ENCODE peak calls at places on chromosome 3, in ten cellular contexts. S is ovary; D is omental fat pad; U is upper lobe of right lung; V is Panc1; N is fibroblast of pulmonary artery; G is thoracic aorta; E is CD8-positive, alpha-beta T cell; F is nephron progenitor cell; P is neural progenitor cell. O is an unnamed sample.

GRCh38 chr3:162628531-162628930 is 1131.9 kb downstream of the OTOL1 start:
- DNase-seq in S (no peak), N (no peak), U (no peak), P (no peak), F (no peak), E (no peak), V (no peak), G (no peak), D (no peak), O (no peak)

GRCh38 chr3:182370949-182371348 is 422.4 kb upstream of the ATP11B start:
- DNase-seq in F (no peak), P (no peak), S (no peak), G (no peak), E (no peak), V (no peak), U (no peak), N (no peak), D (no peak), O (no peak)

GRCh38 chr3:95418251-95418650 is 1355.4 kb downstream of the NSUN3 start:
- DNase-seq in U (no peak), E (no peak), V (no peak), D (no peak), S (no peak), F (no peak), G (no peak), P (no peak), N (no peak), O (no peak)

GRCh38 chr3:49161197-49161596 is 4.9 kb downstream of the CCDC71 start:
- DNase-seq in S (no peak), U (no peak), E (no peak), V (no peak), N (no peak), G (no peak), F (no peak), D (no peak), P (no peak), O (no peak)

GRCh38 chr3:9550999-9551398 is 2.6 kb downstream of the LHFPL4 start:
- DNase-seq in N (no peak), U (no peak), V (no peak), P (peak; percentile 31), F (no peak), E (no peak), G (no peak), D (no peak), S (no peak), O (no peak)

GRCh38 chr3:52021869-52022268 is 26.2 kb upstream of the RPL29 start:
- DNase-seq in U (peak; percentile 64), D (no peak), E (no peak), G (no peak), F (no peak), P (no peak), V (no peak), S (peak; percentile 37), N (no peak), O (no peak)

GRCh38 chr3:152644478-152644877 is 190.5 kb upstream of the P2RY1 start:
- DNase-seq in G (no peak), F (no peak), P (no peak), V (no peak), D (no peak), U (no peak), S (no peak), N (no peak), E (no peak), O (no peak)

GRCh38 chr3:13852638-13853009 is 27.2 kb downstream of the WNT7A start:
- DNase-seq in D (no peak), E (no peak), G (no peak), V (no peak), S (no peak), P (no peak), F (no peak), U (no peak), N (no peak), O (no peak)

GRCh38 chr3:85270488-85270887 is 311.7 kb downstream of the CADM2 start:
- DNase-seq in N (no peak), F (no peak), U (no peak), E (no peak), G (no peak), V (no peak), P (no peak), S (no peak), D (no peak), O (no peak)

GRCh38 chr3:50138266-50139230 is 16.6 kb upstream of the SEMA3F start:
- DNase-seq in F (peak; percentile 42), P (peak; percentile 88), N (no peak), S (no peak), V (no peak), G (no peak), D (no peak), U (no peak), E (no peak), O (no peak)

GRCh38 chr3:126110431-126111125 is 26.7 kb upstream of the SLC41A3 start:
- DNase-seq in D (no peak), N (no peak), V (no peak), S (no peak), E (peak; percentile 23), U (no peak), P (no peak), G (no peak), F (no peak), O (peak; percentile 34)

GRCh38 chr3:185988080-185988815 is 50.4 kb upstream of the TRA2B start:
- DNase-seq in E (no peak), V (no peak), D (no peak), S (no peak), N (no peak), F (no peak), G (no peak), U (no peak), P (peak; percentile 38), O (no peak)

GRCh38 chr3:187101184-187102072 is 37.9 kb downstream of the RPL39L start:
- DNase-seq in F (no peak), U (peak; percentile 72), P (no peak), E (peak; percentile 72), D (peak; percentile 78), V (no peak), N (peak; percentile 90), G (peak; percentile 57), S (peak; percentile 57), O (peak; percentile 87)

GRCh38 chr3:143720381-143720780 is 127.9 kb downstream of the SLC9A9 start:
- DNase-seq in D (no peak), N (no peak), F (no peak), P (no peak), V (no peak), G (no peak), E (no peak), U (no peak), S (no peak), O (no peak)

GRCh38 chr3:140629351-140630137 is 48.3 kb upstream of the TRIM42 start:
- DNase-seq in F (no peak), N (peak; percentile 81), E (no peak), P (no peak), D (no peak), G (no peak), S (no peak), V (no peak), U (no peak), O (no peak)

GRCh38 chr3:135895734-135896121 is 69.8 kb upstream of the PPP2R3A start:
- DNase-seq in D (no peak), E (no peak), F (no peak), U (no peak), G (no peak), N (no peak), V (no peak), S (no peak), P (no peak), O (no peak)

GRCh38 chr3:47847256-47847655 is 44.3 kb downstream of the DHX30 start:
- DNase-seq in V (no peak), N (no peak), U (no peak), S (no peak), F (no peak), G (no peak), E (no peak), D (no peak), P (no peak), O (no peak)

GRCh38 chr3:46566040-46566631 is at the start of gene LRRC2:
- DNase-seq in E (peak; percentile 61), V (no peak), D (no peak), G (no peak), S (peak; percentile 71), N (peak; percentile 76), U (peak; percentile 67), F (peak; percentile 46), P (peak; percentile 55), O (peak; percentile 74)

GRCh38 chr3:47612178-47612577 is 33.5 kb upstream of the CSPG5 start:
- DNase-seq in V (no peak), G (no peak), P (no peak), E (no peak), N (peak; percentile 89), D (no peak), S (no peak), F (no peak), U (no peak), O (no peak)

GRCh38 chr3:14583543-14584091 is 43.5 kb upstream of the GRIP2 start:
- DNase-seq in P (no peak), E (no peak), F (no peak), G (no peak), S (no peak), U (no peak), V (no peak), N (no peak), D (no peak), O (no peak)

GRCh38 chr3:111859974-111860859 is 1.2 kb downstream of the PHLDB2 start:
- DNase-seq in U (peak; percentile 82), V (peak; percentile 27), D (no peak), F (peak; percentile 58), G (peak; percentile 31), P (peak; percentile 94), N (peak; percentile 94), E (peak; percentile 76), S (peak; percentile 82), O (peak; percentile 93)
- TF ChIP-seq CTCF in U (peak; percentile 58), V (peak; percentile 60), D (no peak), F (peak; percentile 20), G (peak; percentile 68), P (peak; percentile 32), N (peak; percentile 54), E (no peak), S (peak; percentile 67), O (peak; percentile 64)

GRCh38 chr3:37974928-37975223 is 15.7 kb upstream of the VILL start:
- DNase-seq in F (no peak), V (no peak), N (no peak), E (no peak), G (no peak), S (no peak), D (no peak), U (no peak), P (no peak), O (no peak)
- TF ChIP-seq CTCF in F (no peak), V (peak; percentile 62), N (no peak), E (peak; percentile 40), G (no peak), S (no peak), D (no peak), U (no peak), P (peak; percentile 2), O (no peak)

GRCh38 chr3:147903037-147903436 is 493.9 kb downstream of the ZIC1 start:
- DNase-seq in D (no peak), V (no peak), S (no peak), G (no peak), E (no peak), F (no peak), P (peak; percentile 75), N (no peak), U (no peak), O (no peak)
- TF ChIP-seq CTCF in D (no peak), V (no peak), S (no peak), G (no peak), E (no peak), F (no peak), P (peak; percentile 34), N (no peak), U (no peak), O (no peak)

GRCh38 chr3:68861521-68861920 is 70.8 kb downstream of the TAFA4 start:
- DNase-seq in F (no peak), S (no peak), P (no peak), G (no peak), U (no peak), E (no peak), D (no peak), N (no peak), V (no peak), O (no peak)

GRCh38 chr3:68866157-68866556 is 66.2 kb downstream of the TAFA4 start:
- DNase-seq in S (no peak), G (no peak), F (no peak), P (peak; percentile 55), N (no peak), E (no peak), V (no peak), D (no peak), U (no peak), O (no peak)
- TF ChIP-seq CTCF in S (no peak), G (no peak), F (no peak), P (peak; percentile 63), N (no peak), E (no peak), V (peak; percentile 20), D (no peak), U (no peak), O (no peak)